ENCODE peak calls at places on chromosomes 11 and 22, in six cellular contexts. One of them, this sample, is unnamed. For H3K27me3, the result is how much of the 10 kb centered on the place peaks cover.

GRCh38 chr22:29755889-29756288 is 10.9 kb downstream of the ZMAT5 start:
- DNase-seq in dorsolateral prefrontal cortex: no peak
- DNase-seq in IMR-90: no peak
- DNase-seq in transverse colon: no peak
- DNase-seq in brain microvascular endothelial cell: no peak
- DNase-seq in naive thymus-derived CD4-positive, alpha-beta T cell: no peak
- DNase-seq in this sample: no peak

GRCh38 chr11:27196040-27196897 is 155.7 kb downstream of the BBOX1 start:
- DNase-seq in dorsolateral prefrontal cortex: no peak
- DNase-seq in IMR-90: no peak
- DNase-seq in transverse colon: no peak
- DNase-seq in brain microvascular endothelial cell: no peak
- DNase-seq in naive thymus-derived CD4-positive, alpha-beta T cell: no peak
- DNase-seq in this sample: no peak

GRCh38 chr11:69791266-69791665 is 16.1 kb upstream of the FGF4 start:
- DNase-seq in dorsolateral prefrontal cortex: no peak
- DNase-seq in IMR-90: peak
- DNase-seq in transverse colon: no peak
- DNase-seq in brain microvascular endothelial cell: peak
- DNase-seq in naive thymus-derived CD4-positive, alpha-beta T cell: no peak
- DNase-seq in this sample: no peak

GRCh38 chr11:44258839-44259420 is 51.0 kb downstream of the ALX4 start:
- DNase-seq in dorsolateral prefrontal cortex: no peak
- DNase-seq in IMR-90: no peak
- DNase-seq in transverse colon: no peak
- DNase-seq in brain microvascular endothelial cell: no peak
- DNase-seq in naive thymus-derived CD4-positive, alpha-beta T cell: no peak
- DNase-seq in this sample: no peak

GRCh38 chr11:134439181-134439580 is 27.1 kb upstream of the B3GAT1 start:
- DNase-seq in dorsolateral prefrontal cortex: no peak
- DNase-seq in IMR-90: no peak
- DNase-seq in transverse colon: peak
- DNase-seq in brain microvascular endothelial cell: no peak
- DNase-seq in naive thymus-derived CD4-positive, alpha-beta T cell: no peak
- DNase-seq in this sample: no peak

GRCh38 chr11:116078101-116078561 is 573.9 kb upstream of the CADM1 start:
- DNase-seq in dorsolateral prefrontal cortex: no peak
- DNase-seq in IMR-90: peak
- DNase-seq in transverse colon: no peak
- DNase-seq in brain microvascular endothelial cell: no peak
- DNase-seq in naive thymus-derived CD4-positive, alpha-beta T cell: no peak
- DNase-seq in this sample: no peak

GRCh38 chr11:133905677-133906156 is 51.1 kb downstream of the IGSF9B start:
- DNase-seq in dorsolateral prefrontal cortex: no peak
- DNase-seq in IMR-90: no peak
- DNase-seq in transverse colon: no peak
- DNase-seq in brain microvascular endothelial cell: no peak
- DNase-seq in naive thymus-derived CD4-positive, alpha-beta T cell: no peak
- DNase-seq in this sample: no peak

GRCh38 chr22:17706451-17706900 is 67.8 kb downstream of the BID start:
- DNase-seq in dorsolateral prefrontal cortex: no peak
- DNase-seq in IMR-90: peak
- DNase-seq in transverse colon: peak
- DNase-seq in brain microvascular endothelial cell: peak
- DNase-seq in naive thymus-derived CD4-positive, alpha-beta T cell: peak
- DNase-seq in this sample: peak

GRCh38 chr11:93051181-93051580 is 81.7 kb downstream of the MTNR1B start:
- DNase-seq in dorsolateral prefrontal cortex: no peak
- DNase-seq in IMR-90: peak
- DNase-seq in transverse colon: no peak
- DNase-seq in brain microvascular endothelial cell: peak
- DNase-seq in naive thymus-derived CD4-positive, alpha-beta T cell: no peak
- DNase-seq in this sample: no peak

GRCh38 chr11:119222891-119223290 is 16.8 kb downstream of the CBL start:
- DNase-seq in dorsolateral prefrontal cortex: no peak
- DNase-seq in IMR-90: no peak
- DNase-seq in transverse colon: no peak
- DNase-seq in brain microvascular endothelial cell: no peak
- DNase-seq in naive thymus-derived CD4-positive, alpha-beta T cell: no peak
- DNase-seq in this sample: no peak

GRCh38 chr11:134678152-134678551 is 266.1 kb upstream of the B3GAT1 start:
- DNase-seq in dorsolateral prefrontal cortex: no peak
- DNase-seq in IMR-90: no peak
- DNase-seq in transverse colon: no peak
- DNase-seq in brain microvascular endothelial cell: no peak
- DNase-seq in naive thymus-derived CD4-positive, alpha-beta T cell: no peak
- DNase-seq in this sample: peak

GRCh38 chr11:111571829-111572501 is 30.3 kb upstream of the SIK2 start:
- DNase-seq in dorsolateral prefrontal cortex: no peak
- DNase-seq in IMR-90: peak
- DNase-seq in transverse colon: no peak
- DNase-seq in brain microvascular endothelial cell: peak
- DNase-seq in naive thymus-derived CD4-positive, alpha-beta T cell: no peak
- DNase-seq in this sample: no peak

GRCh38 chr22:20783300-20783673 is 9.4 kb downstream of the SERPIND1 start:
- DNase-seq in dorsolateral prefrontal cortex: no peak
- DNase-seq in IMR-90: no peak
- DNase-seq in transverse colon: no peak
- DNase-seq in brain microvascular endothelial cell: no peak
- DNase-seq in naive thymus-derived CD4-positive, alpha-beta T cell: no peak
- DNase-seq in this sample: no peak

GRCh38 chr11:101003468-101003867 is 126.1 kb downstream of the PGR start:
- DNase-seq in dorsolateral prefrontal cortex: no peak
- DNase-seq in IMR-90: no peak
- DNase-seq in transverse colon: no peak
- DNase-seq in brain microvascular endothelial cell: no peak
- DNase-seq in naive thymus-derived CD4-positive, alpha-beta T cell: no peak
- DNase-seq in this sample: no peak

GRCh38 chr11:35272391-35272821 is 133.4 kb downstream of the CD44 start:
- DNase-seq in dorsolateral prefrontal cortex: no peak
- DNase-seq in IMR-90: no peak
- DNase-seq in transverse colon: peak
- DNase-seq in brain microvascular endothelial cell: no peak
- DNase-seq in naive thymus-derived CD4-positive, alpha-beta T cell: peak
- DNase-seq in this sample: no peak

GRCh38 chr11:69075421-69076128 is 26.8 kb downstream of the TPCN2 start:
- DNase-seq in dorsolateral prefrontal cortex: peak
- DNase-seq in IMR-90: peak
- DNase-seq in transverse colon: peak
- DNase-seq in brain microvascular endothelial cell: peak
- DNase-seq in naive thymus-derived CD4-positive, alpha-beta T cell: no peak
- DNase-seq in this sample: peak

GRCh38 chr11:64745523-64746328 is 1.8 kb upstream of the RASGRP2 start:
- DNase-seq in dorsolateral prefrontal cortex: no peak
- DNase-seq in IMR-90: peak
- DNase-seq in transverse colon: peak
- DNase-seq in brain microvascular endothelial cell: peak
- DNase-seq in naive thymus-derived CD4-positive, alpha-beta T cell: peak
- DNase-seq in this sample: peak

GRCh38 chr22:35835267-35835997 is 117.8 kb downstream of the APOL5 start:
- DNase-seq in dorsolateral prefrontal cortex: no peak
- DNase-seq in IMR-90: peak
- DNase-seq in transverse colon: no peak
- DNase-seq in brain microvascular endothelial cell: no peak
- DNase-seq in naive thymus-derived CD4-positive, alpha-beta T cell: no peak
- DNase-seq in this sample: no peak

GRCh38 chr11:79973701-79974626 is 533.1 kb upstream of the TENM4 start:
- DNase-seq in dorsolateral prefrontal cortex: no peak
- DNase-seq in IMR-90: peak
- DNase-seq in transverse colon: no peak
- DNase-seq in brain microvascular endothelial cell: peak
- DNase-seq in naive thymus-derived CD4-positive, alpha-beta T cell: no peak
- DNase-seq in this sample: no peak

GRCh38 chr11:102929966-102930365 is 25.6 kb downstream of the MMP13 start:
- DNase-seq in dorsolateral prefrontal cortex: no peak
- DNase-seq in IMR-90: no peak
- DNase-seq in transverse colon: no peak
- DNase-seq in brain microvascular endothelial cell: no peak
- DNase-seq in naive thymus-derived CD4-positive, alpha-beta T cell: no peak
- DNase-seq in this sample: no peak

GRCh38 chr11:127926721-127927120 is 660.6 kb downstream of the ETS1 start:
- DNase-seq in dorsolateral prefrontal cortex: no peak
- DNase-seq in IMR-90: no peak
- DNase-seq in transverse colon: no peak
- DNase-seq in brain microvascular endothelial cell: no peak
- DNase-seq in naive thymus-derived CD4-positive, alpha-beta T cell: no peak
- DNase-seq in this sample: no peak

DNA sequence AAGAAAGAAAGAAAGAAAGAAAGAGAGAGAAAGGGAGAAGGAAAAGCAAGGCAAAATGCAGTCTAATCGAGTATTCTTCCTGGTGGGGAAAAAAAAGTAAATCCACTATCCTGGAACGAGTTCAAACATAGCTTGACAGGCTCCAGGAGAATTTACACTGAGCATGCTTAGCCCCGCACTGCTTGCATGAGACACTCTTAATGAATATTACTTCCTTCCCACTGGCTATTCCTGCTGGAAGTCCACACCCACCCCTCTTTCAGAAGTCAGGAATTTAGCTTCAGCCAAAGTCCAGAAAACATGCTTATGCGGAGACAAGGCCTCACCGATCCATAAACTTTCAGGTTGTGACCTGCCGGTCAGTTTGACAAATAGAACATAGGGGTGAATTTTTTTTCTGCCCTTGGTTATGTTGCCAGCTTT is 251.8 kb upstream of the BLID start:
- DNase-seq in dorsolateral prefrontal cortex: no peak
- DNase-seq in IMR-90: peak
- DNase-seq in transverse colon: no peak
- DNase-seq in brain microvascular endothelial cell: peak
- DNase-seq in naive thymus-derived CD4-positive, alpha-beta T cell: no peak
- DNase-seq in this sample: no peak
- H3K27ac ChIP-seq in dorsolateral prefrontal cortex: no peak
- H3K27ac ChIP-seq in IMR-90: peak
- H3K27ac ChIP-seq in transverse colon: no peak
- H3K27ac ChIP-seq in brain microvascular endothelial cell: no peak
- H3K27ac ChIP-seq in naive thymus-derived CD4-positive, alpha-beta T cell: no peak
- H3K27ac ChIP-seq in this sample: peak

GRCh38 chr11:83682645-83682973 is 396.4 kb upstream of the CCDC90B start:
- DNase-seq in dorsolateral prefrontal cortex: no peak
- DNase-seq in IMR-90: no peak
- DNase-seq in transverse colon: no peak
- DNase-seq in brain microvascular endothelial cell: no peak
- DNase-seq in naive thymus-derived CD4-positive, alpha-beta T cell: no peak
- DNase-seq in this sample: no peak

GRCh38 chr11:83680351-83680750 is 394.2 kb upstream of the CCDC90B start:
- DNase-seq in dorsolateral prefrontal cortex: no peak
- DNase-seq in IMR-90: no peak
- DNase-seq in transverse colon: no peak
- DNase-seq in brain microvascular endothelial cell: no peak
- DNase-seq in naive thymus-derived CD4-positive, alpha-beta T cell: no peak
- DNase-seq in this sample: no peak

GRCh38 chr11:83681944-83682644 is 395.9 kb upstream of the CCDC90B start:
- DNase-seq in dorsolateral prefrontal cortex: no peak
- DNase-seq in IMR-90: no peak
- DNase-seq in transverse colon: no peak
- DNase-seq in brain microvascular endothelial cell: no peak
- DNase-seq in naive thymus-derived CD4-positive, alpha-beta T cell: no peak
- DNase-seq in this sample: no peak

GRCh38 chr11:83684071-83684470 is 397.9 kb upstream of the CCDC90B start:
- DNase-seq in dorsolateral prefrontal cortex: no peak
- DNase-seq in IMR-90: no peak
- DNase-seq in transverse colon: no peak
- DNase-seq in brain microvascular endothelial cell: no peak
- DNase-seq in naive thymus-derived CD4-positive, alpha-beta T cell: no peak
- DNase-seq in this sample: no peak

GRCh38 chr11:83681045-83681781 is 395.0 kb upstream of the CCDC90B start:
- DNase-seq in dorsolateral prefrontal cortex: no peak
- DNase-seq in IMR-90: no peak
- DNase-seq in transverse colon: no peak
- DNase-seq in brain microvascular endothelial cell: no peak
- DNase-seq in naive thymus-derived CD4-positive, alpha-beta T cell: no peak
- DNase-seq in this sample: no peak
- H3K4me3 ChIP-seq in dorsolateral prefrontal cortex: peak
- H3K4me3 ChIP-seq in IMR-90: no peak
- H3K4me3 ChIP-seq in transverse colon: no peak
- H3K4me3 ChIP-seq in brain microvascular endothelial cell: no peak
- H3K4me3 ChIP-seq in naive thymus-derived CD4-positive, alpha-beta T cell: no peak
- H3K4me3 ChIP-seq in this sample: no peak

GRCh38 chr11:1197431-1197885 is 25.4 kb upstream of the MUC5B start:
- DNase-seq in dorsolateral prefrontal cortex: no peak
- DNase-seq in IMR-90: no peak
- DNase-seq in transverse colon: peak
- DNase-seq in brain microvascular endothelial cell: no peak
- DNase-seq in naive thymus-derived CD4-positive, alpha-beta T cell: no peak
- DNase-seq in this sample: no peak
- H3K27me3 ChIP-seq in dorsolateral prefrontal cortex: under half
- H3K27me3 ChIP-seq in IMR-90: under half
- H3K27me3 ChIP-seq in transverse colon: half or more
- H3K27me3 ChIP-seq in brain microvascular endothelial cell: under half
- H3K27me3 ChIP-seq in naive thymus-derived CD4-positive, alpha-beta T cell: under half
- H3K27me3 ChIP-seq in this sample: under half

GRCh38 chr11:7493670-7494069 is 8.4 kb downstream of the OLFML1 start:
- DNase-seq in dorsolateral prefrontal cortex: no peak
- DNase-seq in IMR-90: no peak
- DNase-seq in transverse colon: no peak
- DNase-seq in brain microvascular endothelial cell: no peak
- DNase-seq in naive thymus-derived CD4-positive, alpha-beta T cell: no peak
- DNase-seq in this sample: no peak

GRCh38 chr11:7494086-7494775 is 8.9 kb downstream of the OLFML1 start:
- DNase-seq in dorsolateral prefrontal cortex: no peak
- DNase-seq in IMR-90: no peak
- DNase-seq in transverse colon: no peak
- DNase-seq in brain microvascular endothelial cell: no peak
- DNase-seq in naive thymus-derived CD4-positive, alpha-beta T cell: no peak
- DNase-seq in this sample: no peak

GRCh38 chr11:7499046-7499445 is 13.7 kb downstream of the OLFML1 start:
- DNase-seq in dorsolateral prefrontal cortex: no peak
- DNase-seq in IMR-90: no peak
- DNase-seq in transverse colon: no peak
- DNase-seq in brain microvascular endothelial cell: no peak
- DNase-seq in naive thymus-derived CD4-positive, alpha-beta T cell: no peak
- DNase-seq in this sample: no peak

GRCh38 chr11:7498193-7498592 is 12.9 kb downstream of the OLFML1 start:
- DNase-seq in dorsolateral prefrontal cortex: no peak
- DNase-seq in IMR-90: no peak
- DNase-seq in transverse colon: no peak
- DNase-seq in brain microvascular endothelial cell: no peak
- DNase-seq in naive thymus-derived CD4-positive, alpha-beta T cell: no peak
- DNase-seq in this sample: no peak

GRCh38 chr11:7495997-7496545 is 10.8 kb downstream of the OLFML1 start:
- DNase-seq in dorsolateral prefrontal cortex: no peak
- DNase-seq in IMR-90: no peak
- DNase-seq in transverse colon: peak
- DNase-seq in brain microvascular endothelial cell: no peak
- DNase-seq in naive thymus-derived CD4-positive, alpha-beta T cell: no peak
- DNase-seq in this sample: no peak
- H3K27ac ChIP-seq in dorsolateral prefrontal cortex: no peak
- H3K27ac ChIP-seq in IMR-90: no peak
- H3K27ac ChIP-seq in transverse colon: peak
- H3K27ac ChIP-seq in brain microvascular endothelial cell: no peak
- H3K27ac ChIP-seq in naive thymus-derived CD4-positive, alpha-beta T cell: no peak
- H3K27ac ChIP-seq in this sample: no peak